ENCODE peak calls at places on chromosomes 1 and 21, in five cellular contexts. Z, X, V, P and H are unnamed samples.

GRCh38 chr1:24191860-24192259 is 4.8 kb upstream of the IFNLR1 start:
- DNase-seq in Z (peak; percentile 76), X (no peak), V (no peak), P (peak; percentile 46), H (no peak)

GRCh38 chr1:50105430-50105829 is 3.3 kb upstream of the ELAVL4 start:
- DNase-seq in Z (no peak), X (no peak), V (no peak), P (no peak), H (no peak)

GRCh38 chr1:197312163-197312562 is 44.1 kb downstream of the CRB1 start:
- DNase-seq in Z (no peak), X (no peak), V (no peak), P (no peak), H (no peak)

GRCh38 chr1:115052454-115053083 is 22.9 kb downstream of the TSHB start:
- DNase-seq in Z (peak; percentile 37), X (peak; percentile 52), V (peak; percentile 69), P (peak; percentile 56), H (peak; percentile 48)

GRCh38 chr1:181369416-181369815 is 113.9 kb upstream of the CACNA1E start:
- DNase-seq in Z (no peak), X (no peak), V (no peak), P (no peak), H (no peak)

GRCh38 chr1:222105393-222105737 is 363.5 kb upstream of the DUSP10 start:
- DNase-seq in Z (no peak), X (no peak), V (no peak), P (no peak), H (no peak)

GRCh38 chr1:216794541-216795055 is 71.4 kb upstream of the ESRRG start:
- DNase-seq in Z (no peak), X (no peak), V (no peak), P (no peak), H (no peak)

GRCh38 chr1:18999287-18999852 is 42.9 kb upstream of the IFFO2 start:
- DNase-seq in Z (no peak), X (no peak), V (no peak), P (peak; percentile 76), H (no peak)

GRCh38 chr1:47471163-47471562 is 33.3 kb downstream of the FOXD2 start:
- DNase-seq in Z (no peak), X (no peak), V (no peak), P (peak; percentile 4), H (no peak)

GRCh38 chr1:24503870-24504523 is 1.4 kb downstream of the RCAN3 start:
- DNase-seq in Z (no peak), X (no peak), V (no peak), P (no peak), H (no peak)

GRCh38 chr1:209457618-209458017 is 125.9 kb upstream of the CAMK1G start:
- DNase-seq in Z (no peak), X (no peak), V (no peak), P (no peak), H (no peak)

GRCh38 chr1:221035680-221036153 is 156.5 kb downstream of the HLX start:
- DNase-seq in Z (peak; percentile 3), X (no peak), V (no peak), P (peak; percentile 39), H (no peak)

GRCh38 chr1:1164701-1165451 is 8.8 kb upstream of the TTLL10 start:
- DNase-seq in Z (peak; percentile 78), X (no peak), V (no peak), P (no peak), H (peak; percentile 52)

GRCh38 chr1:183238071-183238470 is 52.0 kb downstream of the LAMC2 start:
- DNase-seq in Z (no peak), X (no peak), V (no peak), P (peak; percentile 43), H (no peak)

GRCh38 chr1:52141513-52142219 is at the start of gene ZFYVE9:
- DNase-seq in Z (no peak), X (peak; percentile 91), V (peak; percentile 88), P (peak; percentile 87), H (peak; percentile 81)

GRCh38 chr1:203152158-203153034 is 23.2 kb downstream of the MYBPH start:
- DNase-seq in Z (peak; percentile 32), X (no peak), V (no peak), P (peak; percentile 35), H (no peak)

GRCh38 chr1:23420778-23421177 is 3.8 kb downstream of the TCEA3 start:
- DNase-seq in Z (no peak), X (no peak), V (no peak), P (no peak), H (no peak)

GRCh38 chr1:27374687-27375086 is at the start of gene FCN3:
- DNase-seq in Z (no peak), X (no peak), V (no peak), P (no peak), H (no peak)

GRCh38 chr1:167936930-167937708 is at the start of gene MPC2:
- DNase-seq in Z (no peak), X (peak; percentile 38), V (no peak), P (peak; percentile 80), H (no peak)

GRCh38 chr21:26169061-26169610 is 1.4 kb downstream of the APP start:
- DNase-seq in Z (peak; percentile 24), X (peak; percentile 25), V (peak; percentile 53), P (peak; percentile 79), H (peak; percentile 14)

GRCh38 chr21:46194374-46195334 is 10.4 kb upstream of the SPATC1L start:
- DNase-seq in Z (no peak), X (no peak), V (peak; percentile 44), P (no peak), H (no peak)

GRCh38 chr1:155061381-155062150 is 2.0 kb upstream of the EFNA4 start:
- DNase-seq in Z (peak; percentile 50), X (peak; percentile 94), V (peak; percentile 100), P (peak; percentile 88), H (peak; percentile 94)

GRCh38 chr1:55067022-55067781 is 27.9 kb downstream of the PCSK9 start:
- DNase-seq in Z (no peak), X (no peak), V (no peak), P (no peak), H (no peak)

GRCh38 chr1:246110343-246111219 is 396.5 kb downstream of the SMYD3 start:
- DNase-seq in Z (no peak), X (no peak), V (no peak), P (peak; percentile 10), H (no peak)

GRCh38 chr1:93738075-93738622 is 56.5 kb upstream of the BCAR3 start:
- DNase-seq in Z (peak; percentile 99), X (no peak), V (no peak), P (peak; percentile 72), H (no peak)

GRCh38 chr1:161100534-161100933 is 2.4 kb downstream of the KLHDC9 start:
- DNase-seq in Z (no peak), X (no peak), V (no peak), P (no peak), H (no peak)

GRCh38 chr1:161096514-161096913 is 1.6 kb upstream of the KLHDC9 start:
- DNase-seq in Z (peak; percentile 31), X (no peak), V (no peak), P (peak; percentile 87), H (no peak)

GRCh38 chr1:161096015-161096414 is 2.1 kb upstream of the KLHDC9 start:
- DNase-seq in Z (no peak), X (no peak), V (no peak), P (no peak), H (no peak)

GRCh38 chr1:161099090-161099802 is 1.1 kb downstream of the KLHDC9 start:
- DNase-seq in Z (no peak), X (no peak), V (no peak), P (no peak), H (no peak)

GRCh38 chr1:161098161-161099068 is at the start of gene KLHDC9:
- DNase-seq in Z (no peak), X (peak; percentile 78), V (peak; percentile 89), P (peak; percentile 78), H (peak; percentile 88)
- TF ChIP-seq CTCF in Z (peak; percentile 31), X (peak; percentile 10), V (peak; percentile 30), P (no peak), H (peak; percentile 33)

DNA sequence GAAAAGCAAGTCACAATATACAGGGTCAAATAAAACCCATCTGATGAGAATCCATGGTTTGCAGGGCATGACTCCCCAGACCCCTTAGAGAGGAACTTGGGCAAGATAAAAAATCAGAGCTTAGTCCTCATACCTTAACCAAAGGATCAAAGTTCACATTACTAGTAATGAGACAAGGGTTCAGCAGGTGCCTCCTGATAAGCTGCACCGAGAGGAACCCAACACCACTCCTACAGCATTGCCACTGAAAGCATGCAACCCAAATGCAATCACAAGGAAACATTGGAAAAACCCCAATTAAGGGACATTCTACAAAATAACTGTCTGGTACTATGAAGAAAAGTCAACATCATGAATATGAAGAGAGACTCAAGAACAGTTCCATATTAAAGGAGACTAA is 29.7 kb downstream of the CCDC185 start:
- DNase-seq in Z (no peak), X (no peak), V (no peak), P (no peak), H (no peak)
- TF ChIP-seq CTCF in Z (no peak), X (no peak), V (no peak), P (no peak), H (no peak)

GRCh38 chr1:17629460-17629859 is 90.0 kb downstream of the ARHGEF10L start:
- DNase-seq in Z (no peak), X (peak; percentile 41), V (peak; percentile 88), P (no peak), H (no peak)
- TF ChIP-seq CTCF in Z (peak; percentile 45), X (peak; percentile 51), V (peak; percentile 79), P (no peak), H (peak; percentile 38)

GRCh38 chr1:153392822-153393221 is 1.9 kb upstream of the S100A8 start:
- DNase-seq in Z (no peak), X (no peak), V (no peak), P (no peak), H (no peak)

GRCh38 chr1:153395136-153395685 is 4.3 kb upstream of the S100A8 start:
- DNase-seq in Z (peak; percentile 32), X (no peak), V (peak; percentile 35), P (no peak), H (no peak)

GRCh38 chr1:153395776-153396175 is 4.9 kb upstream of the S100A8 start:
- DNase-seq in Z (no peak), X (no peak), V (peak; percentile 33), P (no peak), H (no peak)

GRCh38 chr1:153394391-153394790 is 3.5 kb upstream of the S100A8 start:
- DNase-seq in Z (no peak), X (no peak), V (no peak), P (no peak), H (no peak)

DNA sequence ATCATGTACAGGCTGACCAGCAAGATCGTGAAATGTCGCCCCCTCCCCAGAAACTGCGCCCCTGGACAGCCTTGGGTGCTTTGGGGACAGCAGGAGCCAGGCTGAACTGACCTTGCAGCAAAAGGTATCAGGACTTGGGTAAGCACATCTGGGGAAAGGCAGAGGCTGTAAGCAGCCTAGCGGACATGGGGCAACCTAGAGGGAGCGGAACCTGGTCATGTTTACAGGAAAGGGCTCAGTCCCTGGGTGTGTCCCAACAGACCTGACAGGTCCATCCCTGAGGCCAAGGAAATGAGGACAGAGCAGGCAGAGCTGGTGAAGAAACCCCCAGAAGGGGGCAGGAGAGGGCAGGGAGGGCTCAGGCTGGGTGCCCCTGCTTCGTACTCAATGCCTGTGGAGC is 3.1 kb upstream of the S100A8 start:
- DNase-seq in Z (no peak), X (no peak), V (peak; percentile 73), P (no peak), H (no peak)
- TF ChIP-seq CTCF in Z (peak; percentile 15), X (no peak), V (peak; percentile 50), P (no peak), H (peak; percentile 18)